ENCODE peak calls at places on chromosomes 2 and 18, in eight cellular contexts. One of them, this sample, is unnamed.
A peak's percentile ranks its signal among the peaks of the same experiment; 100 is the strongest.

GRCh38 chr2:218856896-218857243 is 2.7 kb upstream of the WNT6 start:
- DNase-seq in stomach: no peak
- DNase-seq in nephron progenitor cell: no peak
- DNase-seq in omental fat pad: no peak
- DNase-seq in left lung: no peak
- DNase-seq in IMR-90: no peak
- DNase-seq in PC-9: no peak
- DNase-seq in choroid plexus epithelial cell: no peak
- DNase-seq in this sample: no peak

GRCh38 chr2:96788393-96789244 is 27.4 kb upstream of the CNNM3 start:
- DNase-seq in stomach: peak; percentile 55
- DNase-seq in nephron progenitor cell: no peak
- DNase-seq in omental fat pad: no peak
- DNase-seq in left lung: no peak
- DNase-seq in IMR-90: peak; percentile 15
- DNase-seq in PC-9: peak; percentile 51
- DNase-seq in choroid plexus epithelial cell: peak; percentile 14
- DNase-seq in this sample: no peak

GRCh38 chr2:55958756-55959155 is 35.2 kb upstream of the EFEMP1 start:
- DNase-seq in stomach: no peak
- DNase-seq in nephron progenitor cell: no peak
- DNase-seq in omental fat pad: no peak
- DNase-seq in left lung: no peak
- DNase-seq in IMR-90: no peak
- DNase-seq in PC-9: no peak
- DNase-seq in choroid plexus epithelial cell: no peak
- DNase-seq in this sample: no peak

GRCh38 chr2:232859385-232859916 is 10.6 kb upstream of the SNORC start:
- DNase-seq in stomach: no peak
- DNase-seq in nephron progenitor cell: no peak
- DNase-seq in omental fat pad: no peak
- DNase-seq in left lung: no peak
- DNase-seq in IMR-90: no peak
- DNase-seq in PC-9: no peak
- DNase-seq in choroid plexus epithelial cell: no peak
- DNase-seq in this sample: no peak

GRCh38 chr2:202361133-202361532 is 15.0 kb upstream of the BMPR2 start:
- DNase-seq in stomach: no peak
- DNase-seq in nephron progenitor cell: no peak
- DNase-seq in omental fat pad: no peak
- DNase-seq in left lung: no peak
- DNase-seq in IMR-90: peak; percentile 81
- DNase-seq in PC-9: no peak
- DNase-seq in choroid plexus epithelial cell: no peak
- DNase-seq in this sample: no peak

GRCh38 chr2:190809139-190809764 is 71.4 kb upstream of the GLS start:
- DNase-seq in stomach: no peak
- DNase-seq in nephron progenitor cell: no peak
- DNase-seq in omental fat pad: no peak
- DNase-seq in left lung: no peak
- DNase-seq in IMR-90: no peak
- DNase-seq in PC-9: no peak
- DNase-seq in choroid plexus epithelial cell: no peak
- DNase-seq in this sample: no peak

GRCh38 chr2:43486604-43487003 is 109.2 kb downstream of the THADA start:
- DNase-seq in stomach: no peak
- DNase-seq in nephron progenitor cell: no peak
- DNase-seq in omental fat pad: no peak
- DNase-seq in left lung: no peak
- DNase-seq in IMR-90: no peak
- DNase-seq in PC-9: no peak
- DNase-seq in choroid plexus epithelial cell: no peak
- DNase-seq in this sample: no peak

GRCh38 chr2:172862077-172862476 is 126.4 kb downstream of the RAPGEF4 start:
- DNase-seq in stomach: no peak
- DNase-seq in nephron progenitor cell: no peak
- DNase-seq in omental fat pad: no peak
- DNase-seq in left lung: no peak
- DNase-seq in IMR-90: no peak
- DNase-seq in PC-9: no peak
- DNase-seq in choroid plexus epithelial cell: no peak
- DNase-seq in this sample: no peak

GRCh38 chr2:7573166-7573845 is 656.1 kb downstream of the RNF144A start:
- DNase-seq in stomach: no peak
- DNase-seq in nephron progenitor cell: no peak
- DNase-seq in omental fat pad: no peak
- DNase-seq in left lung: no peak
- DNase-seq in IMR-90: no peak
- DNase-seq in PC-9: no peak
- DNase-seq in choroid plexus epithelial cell: no peak
- DNase-seq in this sample: no peak

GRCh38 chr2:213147550-213147949 is 3.9 kb downstream of the IKZF2 start:
- DNase-seq in stomach: no peak
- DNase-seq in nephron progenitor cell: no peak
- DNase-seq in omental fat pad: no peak
- DNase-seq in left lung: no peak
- DNase-seq in IMR-90: no peak
- DNase-seq in PC-9: no peak
- DNase-seq in choroid plexus epithelial cell: peak; percentile 47
- DNase-seq in this sample: no peak

GRCh38 chr18:49527631-49528327 is 34.1 kb upstream of the LIPG start:
- DNase-seq in stomach: no peak
- DNase-seq in nephron progenitor cell: no peak
- DNase-seq in omental fat pad: no peak
- DNase-seq in left lung: no peak
- DNase-seq in IMR-90: no peak
- DNase-seq in PC-9: no peak
- DNase-seq in choroid plexus epithelial cell: no peak
- DNase-seq in this sample: no peak

GRCh38 chr2:101038455-101039255 is 36.6 kb downstream of the RPL31 start:
- DNase-seq in stomach: no peak
- DNase-seq in nephron progenitor cell: no peak
- DNase-seq in omental fat pad: no peak
- DNase-seq in left lung: no peak
- DNase-seq in IMR-90: no peak
- DNase-seq in PC-9: peak; percentile 20
- DNase-seq in choroid plexus epithelial cell: peak; percentile 35
- DNase-seq in this sample: no peak

GRCh38 chr2:214481204-214481603 is 70.3 kb downstream of the VWC2L start:
- DNase-seq in stomach: no peak
- DNase-seq in nephron progenitor cell: no peak
- DNase-seq in omental fat pad: no peak
- DNase-seq in left lung: no peak
- DNase-seq in IMR-90: peak; percentile 66
- DNase-seq in PC-9: no peak
- DNase-seq in choroid plexus epithelial cell: peak; percentile 78
- DNase-seq in this sample: no peak

GRCh38 chr2:30368258-30368657 is 78.8 kb upstream of the LCLAT1 start:
- DNase-seq in stomach: no peak
- DNase-seq in nephron progenitor cell: no peak
- DNase-seq in omental fat pad: no peak
- DNase-seq in left lung: no peak
- DNase-seq in IMR-90: peak; percentile 87
- DNase-seq in PC-9: no peak
- DNase-seq in choroid plexus epithelial cell: no peak
- DNase-seq in this sample: no peak

GRCh38 chr2:170922683-170923494 is 6.2 kb upstream of the GORASP2 start:
- DNase-seq in stomach: no peak
- DNase-seq in nephron progenitor cell: no peak
- DNase-seq in omental fat pad: no peak
- DNase-seq in left lung: peak; percentile 32
- DNase-seq in IMR-90: no peak
- DNase-seq in PC-9: no peak
- DNase-seq in choroid plexus epithelial cell: no peak
- DNase-seq in this sample: no peak

GRCh38 chr18:75140296-75140695 is 68.6 kb downstream of the PTGR3 start:
- DNase-seq in stomach: no peak
- DNase-seq in nephron progenitor cell: no peak
- DNase-seq in omental fat pad: no peak
- DNase-seq in left lung: no peak
- DNase-seq in IMR-90: no peak
- DNase-seq in PC-9: no peak
- DNase-seq in choroid plexus epithelial cell: no peak
- DNase-seq in this sample: no peak

DNA sequence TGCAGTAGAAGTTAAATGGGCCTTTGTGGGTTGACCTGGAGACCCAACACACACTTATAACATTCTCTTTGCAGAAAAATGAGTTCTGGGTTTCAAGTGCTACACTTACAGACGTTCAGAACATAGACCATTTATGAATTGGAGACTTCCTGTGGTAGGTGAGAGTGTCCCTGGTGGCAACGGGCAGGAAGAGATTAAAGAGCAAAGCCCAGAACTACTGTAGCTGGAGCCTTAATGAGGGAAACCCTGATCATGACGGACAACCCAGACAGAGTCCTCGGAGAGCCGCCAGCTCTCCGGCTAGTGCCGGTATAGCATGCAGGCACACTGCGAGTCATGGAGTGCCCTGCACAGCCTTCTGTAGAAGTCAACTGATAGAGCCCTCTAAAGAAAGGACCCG is 44.5 kb upstream of the RMDN2 start:
- DNase-seq in stomach: no peak
- DNase-seq in nephron progenitor cell: no peak
- DNase-seq in omental fat pad: no peak
- DNase-seq in left lung: no peak
- DNase-seq in IMR-90: no peak
- DNase-seq in PC-9: no peak
- DNase-seq in choroid plexus epithelial cell: no peak
- DNase-seq in this sample: no peak
- TF ChIP-seq CTCF in stomach: no peak
- TF ChIP-seq CTCF in nephron progenitor cell: no peak
- TF ChIP-seq CTCF in omental fat pad: no peak
- TF ChIP-seq CTCF in left lung: no peak
- TF ChIP-seq CTCF in IMR-90: no peak
- TF ChIP-seq CTCF in PC-9: no peak
- TF ChIP-seq CTCF in choroid plexus epithelial cell: peak; percentile 3
- TF ChIP-seq CTCF in this sample: no peak

DNA sequence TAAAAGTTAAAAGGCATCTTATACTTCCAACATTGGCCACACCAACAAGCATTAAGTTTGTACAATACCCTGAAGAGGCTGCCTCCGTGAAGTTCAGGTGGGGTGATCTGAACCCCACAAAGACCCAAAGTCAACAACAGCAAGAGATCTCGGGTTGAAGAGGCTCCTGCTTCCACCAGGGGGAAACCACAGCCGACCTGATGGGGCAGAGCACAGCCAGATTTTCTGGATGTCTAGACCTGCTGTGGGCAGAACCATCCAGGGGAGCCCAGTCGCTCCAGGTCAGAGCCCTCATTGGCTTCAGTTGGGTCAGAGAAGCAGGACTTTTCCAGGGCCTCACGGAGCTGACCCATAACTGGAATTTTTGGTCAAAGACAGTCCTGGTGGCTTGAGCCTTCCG is 66.5 kb upstream of the ACKR3 start:
- DNase-seq in stomach: no peak
- DNase-seq in nephron progenitor cell: no peak
- DNase-seq in omental fat pad: no peak
- DNase-seq in left lung: no peak
- DNase-seq in IMR-90: no peak
- DNase-seq in PC-9: no peak
- DNase-seq in choroid plexus epithelial cell: peak; percentile 12
- DNase-seq in this sample: no peak
- TF ChIP-seq CTCF in stomach: no peak
- TF ChIP-seq CTCF in nephron progenitor cell: no peak
- TF ChIP-seq CTCF in omental fat pad: no peak
- TF ChIP-seq CTCF in left lung: no peak
- TF ChIP-seq CTCF in IMR-90: no peak
- TF ChIP-seq CTCF in PC-9: peak; percentile 30
- TF ChIP-seq CTCF in choroid plexus epithelial cell: peak; percentile 49
- TF ChIP-seq CTCF in this sample: no peak

DNA sequence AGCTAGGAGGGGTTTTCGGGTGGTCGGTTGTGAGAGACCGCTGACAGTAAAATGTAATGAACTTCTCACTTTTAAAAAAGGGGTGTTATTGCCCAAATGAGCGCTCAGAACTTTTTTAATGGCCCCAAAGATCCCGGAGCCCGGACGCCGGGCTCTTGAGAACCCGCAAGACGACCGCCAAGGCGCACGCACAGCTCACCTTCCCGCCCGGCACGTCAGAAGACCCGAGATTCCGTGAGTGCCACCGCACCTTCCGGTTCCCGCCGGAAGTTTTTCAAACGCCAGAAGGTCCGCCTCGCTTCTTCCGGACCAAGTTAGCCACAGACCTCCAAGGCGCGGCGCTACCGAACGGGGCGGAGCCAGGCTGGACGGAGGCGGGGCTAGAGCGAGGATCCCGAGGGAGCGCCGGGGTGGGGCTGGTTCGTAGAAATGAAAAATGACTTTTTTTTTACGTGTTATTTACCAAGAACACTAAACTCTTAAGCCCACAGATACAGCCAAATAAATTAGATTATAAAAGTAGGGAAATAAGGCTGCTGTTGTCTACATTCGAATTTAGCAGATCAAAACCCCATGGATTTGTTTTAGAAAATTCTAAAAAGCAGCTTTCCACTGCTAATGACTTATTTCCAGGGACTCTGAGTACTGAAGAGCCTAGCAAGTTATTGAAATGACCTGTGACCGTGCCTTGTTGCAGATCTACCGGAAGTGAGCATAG is at the start of gene SRBD1:
- DNase-seq in stomach: peak; percentile 96
- DNase-seq in nephron progenitor cell: peak; percentile 94
- DNase-seq in omental fat pad: peak; percentile 86
- DNase-seq in left lung: peak; percentile 99
- DNase-seq in IMR-90: peak; percentile 90
- DNase-seq in PC-9: peak; percentile 98
- DNase-seq in choroid plexus epithelial cell: peak; percentile 95
- DNase-seq in this sample: peak; percentile 90
- TF ChIP-seq CTCF in stomach: no peak
- TF ChIP-seq CTCF in nephron progenitor cell: no peak
- TF ChIP-seq CTCF in omental fat pad: no peak
- TF ChIP-seq CTCF in left lung: no peak
- TF ChIP-seq CTCF in IMR-90: no peak
- TF ChIP-seq CTCF in PC-9: no peak
- TF ChIP-seq CTCF in choroid plexus epithelial cell: no peak
- TF ChIP-seq CTCF in this sample: no peak

GRCh38 chr2:198961555-198961954 is 496.2 kb downstream of the SATB2 start:
- DNase-seq in stomach: no peak
- DNase-seq in nephron progenitor cell: no peak
- DNase-seq in omental fat pad: no peak
- DNase-seq in left lung: no peak
- DNase-seq in IMR-90: no peak
- DNase-seq in PC-9: no peak
- DNase-seq in choroid plexus epithelial cell: no peak
- DNase-seq in this sample: no peak
- TF ChIP-seq CTCF in stomach: no peak
- TF ChIP-seq CTCF in nephron progenitor cell: peak; percentile 16
- TF ChIP-seq CTCF in omental fat pad: no peak
- TF ChIP-seq CTCF in left lung: no peak
- TF ChIP-seq CTCF in IMR-90: no peak
- TF ChIP-seq CTCF in PC-9: peak; percentile 44
- TF ChIP-seq CTCF in choroid plexus epithelial cell: no peak
- TF ChIP-seq CTCF in this sample: no peak

DNA sequence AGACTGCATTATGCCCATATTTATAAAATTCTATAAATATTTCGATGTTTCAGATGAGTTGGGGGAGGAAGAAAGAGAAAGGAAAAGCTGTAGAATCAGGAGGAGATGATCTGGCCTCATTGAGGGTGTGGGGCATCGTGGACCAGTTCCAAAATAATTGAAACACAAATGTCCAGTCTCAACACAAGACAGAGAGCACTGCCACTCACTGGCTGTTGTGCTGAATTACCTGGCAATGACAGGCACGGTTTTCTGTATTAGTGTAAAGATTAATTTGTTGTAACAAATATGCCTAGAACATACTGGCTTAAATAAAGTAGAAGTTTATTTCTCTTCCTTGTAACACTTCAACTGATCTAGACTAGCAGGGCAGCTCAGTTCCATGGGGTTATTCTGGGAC is 24.1 kb downstream of the POLE4 start:
- DNase-seq in stomach: no peak
- DNase-seq in nephron progenitor cell: no peak
- DNase-seq in omental fat pad: no peak
- DNase-seq in left lung: no peak
- DNase-seq in IMR-90: no peak
- DNase-seq in PC-9: no peak
- DNase-seq in choroid plexus epithelial cell: peak; percentile 16
- DNase-seq in this sample: peak; percentile 26
- TF ChIP-seq CTCF in stomach: no peak
- TF ChIP-seq CTCF in nephron progenitor cell: no peak
- TF ChIP-seq CTCF in omental fat pad: no peak
- TF ChIP-seq CTCF in left lung: no peak
- TF ChIP-seq CTCF in IMR-90: peak; percentile 19
- TF ChIP-seq CTCF in PC-9: peak; percentile 43
- TF ChIP-seq CTCF in choroid plexus epithelial cell: peak; percentile 34
- TF ChIP-seq CTCF in this sample: no peak

This sample was measured in GM13976.